ENCODE peak calls at places on chromosome 1, in nine cellular contexts. E is ascending aorta, Z is pancreas, G is heart right ventricle, O is bronchial epithelial cell, T is neural progenitor cell, L is GM12865, R is fibroblast of pulmonary artery, Y is colonic mucosa. I is an unnamed sample.

GRCh38 chr1:10962483-10962882 is 50.0 kb upstream of the TARDBP start:
- DNase-seq in E (no peak), Z (peak), G (no peak), O (no peak), T (no peak), L (no peak), R (no peak), Y (no peak), I (no peak)

GRCh38 chr1:82755671-82756070 is 954.9 kb downstream of the ADGRL2 start:
- DNase-seq in E (no peak), Z (no peak), G (no peak), O (no peak), T (no peak), L (no peak), R (no peak), Y (no peak), I (no peak)

GRCh38 chr1:88029142-88029541 is 654.9 kb upstream of the PKN2 start:
- DNase-seq in E (no peak), Z (no peak), G (no peak), O (no peak), T (peak), L (no peak), R (peak), Y (no peak), I (no peak)

GRCh38 chr1:1122078-1122811 is 6.4 kb upstream of the C1orf159 start:
- DNase-seq in E (peak), Z (peak), G (peak), O (peak), T (peak), L (peak), R (peak), Y (peak), I (no peak)

GRCh38 chr1:224784606-224785328 is 144.7 kb upstream of the DNAH14 start:
- DNase-seq in E (no peak), Z (no peak), G (no peak), O (peak), T (no peak), L (no peak), R (peak), Y (no peak), I (peak)

GRCh38 chr1:68221001-68221970 is 11.0 kb downstream of the WLS start:
- DNase-seq in E (no peak), Z (no peak), G (no peak), O (peak), T (no peak), L (no peak), R (no peak), Y (no peak), I (no peak)

GRCh38 chr1:30727796-30728195 is 4.4 kb upstream of the MATN1 start:
- DNase-seq in E (no peak), Z (no peak), G (no peak), O (peak), T (no peak), L (no peak), R (peak), Y (no peak), I (no peak)

GRCh38 chr1:11842154-11843041 is 5.2 kb downstream of the NPPA start:
- DNase-seq in E (no peak), Z (no peak), G (no peak), O (no peak), T (no peak), L (peak), R (peak), Y (peak), I (no peak)

GRCh38 chr1:184801503-184801902 is 46.8 kb upstream of the EDEM3 start:
- DNase-seq in E (no peak), Z (peak), G (no peak), O (peak), T (no peak), L (no peak), R (peak), Y (no peak), I (peak)

GRCh38 chr1:6163973-6164617 is 16.0 kb downstream of the CHD5 start:
- DNase-seq in E (no peak), Z (no peak), G (no peak), O (no peak), T (no peak), L (no peak), R (no peak), Y (no peak), I (no peak)

GRCh38 chr1:18578271-18578670 is 52.4 kb upstream of the PAX7 start:
- DNase-seq in E (no peak), Z (no peak), G (no peak), O (no peak), T (no peak), L (no peak), R (no peak), Y (no peak), I (no peak)

GRCh38 chr1:150508982-150509381 is 1.1 kb downstream of the ECM1 start:
- DNase-seq in E (no peak), Z (no peak), G (no peak), O (no peak), T (no peak), L (no peak), R (no peak), Y (no peak), I (no peak)

GRCh38 chr1:2559509-2560298 is 3.5 kb downstream of the TNFRSF14 start:
- DNase-seq in E (no peak), Z (no peak), G (no peak), O (no peak), T (no peak), L (no peak), R (no peak), Y (no peak), I (no peak)

GRCh38 chr1:86648255-86648654 is 56.1 kb upstream of the SH3GLB1 start:
- DNase-seq in E (no peak), Z (no peak), G (no peak), O (peak), T (no peak), L (no peak), R (peak), Y (no peak), I (no peak)

GRCh38 chr1:86472767-86473166 is 4.0 kb downstream of the CLCA1 start:
- DNase-seq in E (no peak), Z (no peak), G (no peak), O (no peak), T (no peak), L (peak), R (no peak), Y (no peak), I (no peak)

GRCh38 chr1:36768486-36769178 is 265.7 kb downstream of the GRIK3 start:
- DNase-seq in E (no peak), Z (no peak), G (no peak), O (no peak), T (no peak), L (no peak), R (no peak), Y (no peak), I (no peak)

GRCh38 chr1:206954616-206955342 is 8.5 kb upstream of the PIGR start:
- DNase-seq in E (no peak), Z (no peak), G (no peak), O (peak), T (no peak), L (no peak), R (no peak), Y (no peak), I (no peak)

GRCh38 chr1:37372740-37373139 is 101.6 kb upstream of the ZC3H12A start:
- DNase-seq in E (no peak), Z (no peak), G (no peak), O (no peak), T (no peak), L (no peak), R (no peak), Y (no peak), I (no peak)

GRCh38 chr1:202501281-202501680 is 152.8 kb downstream of the PPP1R12B start:
- DNase-seq in E (no peak), Z (no peak), G (no peak), O (peak), T (peak), L (peak), R (peak), Y (no peak), I (no peak)

GRCh38 chr1:106398391-106398790 is 658.1 kb upstream of the PRMT6 start:
- DNase-seq in E (no peak), Z (no peak), G (no peak), O (peak), T (no peak), L (no peak), R (no peak), Y (no peak), I (no peak)

GRCh38 chr1:8733463-8733862 is 84.0 kb downstream of the RERE start:
- DNase-seq in E (no peak), Z (no peak), G (no peak), O (peak), T (no peak), L (no peak), R (no peak), Y (no peak), I (no peak)

GRCh38 chr1:25135903-25136302 is 96.4 kb downstream of the SYF2 start:
- DNase-seq in E (no peak), Z (no peak), G (no peak), O (no peak), T (no peak), L (no peak), R (no peak), Y (no peak), I (no peak)

GRCh38 chr1:213014642-213015041 is 1.0 kb downstream of the ANGEL2 start:
- DNase-seq in E (no peak), Z (no peak), G (no peak), O (peak), T (peak), L (peak), R (peak), Y (peak), I (no peak)

GRCh38 chr1:162351443-162351842 is 25.2 kb downstream of the SPATA46 start:
- DNase-seq in E (no peak), Z (no peak), G (no peak), O (no peak), T (no peak), L (no peak), R (no peak), Y (no peak), I (no peak)

GRCh38 chr1:162353078-162353477 is 23.6 kb downstream of the SPATA46 start:
- DNase-seq in E (no peak), Z (no peak), G (no peak), O (no peak), T (no peak), L (no peak), R (no peak), Y (no peak), I (no peak)

GRCh38 chr1:162347281-162347680 is 29.4 kb downstream of the SPATA46 start:
- DNase-seq in E (no peak), Z (no peak), G (no peak), O (no peak), T (no peak), L (no peak), R (no peak), Y (no peak), I (no peak)

DNA sequence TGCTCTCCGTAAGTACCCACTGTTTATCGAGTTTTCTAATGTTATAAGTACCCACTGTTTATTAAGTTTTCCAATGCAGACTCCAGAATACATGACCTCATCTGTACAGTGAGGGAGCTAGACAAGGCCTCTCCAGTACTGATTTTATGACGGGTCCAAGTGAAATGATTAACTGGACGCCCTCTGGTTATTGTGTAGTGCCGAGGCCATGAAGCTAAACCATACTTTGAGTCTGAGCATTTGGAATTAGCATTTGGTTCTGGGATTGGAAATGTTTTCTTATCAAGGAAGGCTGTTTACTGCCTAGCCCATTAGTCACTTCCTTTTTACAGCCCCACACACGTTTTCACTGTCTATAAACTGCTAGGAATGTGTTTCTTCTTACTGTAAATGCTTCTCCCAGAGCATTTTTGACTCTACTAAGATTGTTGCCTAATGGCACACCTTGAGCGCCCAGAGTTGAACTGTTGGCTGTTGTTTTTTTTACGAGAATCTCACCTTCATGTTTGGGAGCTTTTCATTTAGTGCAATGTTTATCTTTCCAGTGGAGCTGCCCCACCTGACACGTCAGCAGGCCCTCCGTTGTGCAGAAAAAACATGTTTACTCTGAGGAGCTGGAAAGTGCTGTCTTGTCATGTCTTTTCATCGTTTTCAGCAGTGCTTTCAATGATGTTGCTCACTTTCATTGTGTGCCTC is 26.9 kb downstream of the SPATA46 start:
- DNase-seq in E (no peak), Z (no peak), G (no peak), O (peak), T (no peak), L (no peak), R (peak), Y (peak), I (no peak)
- TF ChIP-seq CTCF in E (no peak), Z (no peak), G (no peak), O (no peak), T (no peak), L (no peak), R (no peak), Y (no peak), I (no peak)

GRCh38 chr1:161121042-161121441 is 3.1 kb downstream of the NIT1 start:
- DNase-seq in E (no peak), Z (no peak), G (no peak), O (no peak), T (no peak), L (no peak), R (no peak), Y (no peak), I (no peak)
- H3K4me3 ChIP-seq in E (no peak), Z (no peak), G (no peak), O (no peak), T (no peak), L (no peak), R (no peak), Y (no peak), I (no peak)

GRCh38 chr1:43908858-43909257 is 24.7 kb upstream of the ARTN start:
- DNase-seq in E (no peak), Z (no peak), G (no peak), O (peak), T (no peak), L (no peak), R (no peak), Y (no peak), I (no peak)
- TF ChIP-seq CTCF in E (no peak), Z (no peak), G (no peak), O (peak), T (no peak), L (no peak), R (no peak), Y (no peak), I (no peak)

DNA sequence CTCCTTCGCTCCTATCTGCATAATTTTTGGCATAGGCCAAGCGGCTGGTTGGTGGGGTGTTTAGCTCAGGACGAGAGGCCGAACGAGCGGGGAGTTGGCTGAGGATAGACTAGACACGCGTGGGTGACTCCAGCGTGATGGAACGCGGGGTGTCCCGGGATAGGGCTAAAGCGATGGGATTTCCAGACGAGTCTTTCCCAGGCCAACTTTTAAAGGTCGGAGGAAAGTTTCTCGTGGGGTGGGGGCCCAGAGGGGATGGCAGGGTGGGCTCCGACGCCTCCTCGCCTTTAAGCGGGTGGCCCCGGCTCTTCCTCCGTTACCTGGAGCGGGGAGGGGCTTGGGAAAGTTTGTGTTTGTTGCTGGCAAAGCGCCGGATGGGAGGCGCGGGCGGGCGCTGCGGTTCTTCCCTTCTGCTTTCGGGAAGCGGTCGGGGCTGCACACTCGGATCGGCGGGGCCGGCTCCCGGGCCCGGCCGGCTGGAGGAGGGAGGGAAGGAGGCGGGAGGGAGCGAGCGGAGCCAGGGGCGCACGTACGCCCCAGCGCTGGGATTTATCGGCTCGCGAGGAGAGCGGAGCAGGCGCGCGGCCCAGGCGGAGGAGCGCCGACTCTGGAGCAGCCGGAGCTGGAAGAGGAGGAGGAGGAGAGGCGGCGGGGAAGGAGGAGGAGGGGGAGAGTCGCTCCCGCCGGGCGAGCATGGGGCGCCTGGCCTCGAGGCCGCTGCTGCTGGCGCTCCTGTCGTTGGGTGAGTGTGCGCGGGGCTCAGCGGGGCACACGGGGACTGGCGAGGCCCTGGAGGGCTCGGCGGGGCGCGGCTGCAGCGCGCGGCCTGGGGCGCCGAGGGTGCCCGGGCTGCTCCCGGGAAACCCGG is at the start of gene PTGFRN:
- DNase-seq in E (peak), Z (peak), G (peak), O (peak), T (peak), L (no peak), R (peak), Y (peak), I (no peak)
- H3K4me3 ChIP-seq in E (peak), Z (peak), G (peak), O (peak), T (peak), L (peak), R (peak), Y (peak), I (peak)

DNA sequence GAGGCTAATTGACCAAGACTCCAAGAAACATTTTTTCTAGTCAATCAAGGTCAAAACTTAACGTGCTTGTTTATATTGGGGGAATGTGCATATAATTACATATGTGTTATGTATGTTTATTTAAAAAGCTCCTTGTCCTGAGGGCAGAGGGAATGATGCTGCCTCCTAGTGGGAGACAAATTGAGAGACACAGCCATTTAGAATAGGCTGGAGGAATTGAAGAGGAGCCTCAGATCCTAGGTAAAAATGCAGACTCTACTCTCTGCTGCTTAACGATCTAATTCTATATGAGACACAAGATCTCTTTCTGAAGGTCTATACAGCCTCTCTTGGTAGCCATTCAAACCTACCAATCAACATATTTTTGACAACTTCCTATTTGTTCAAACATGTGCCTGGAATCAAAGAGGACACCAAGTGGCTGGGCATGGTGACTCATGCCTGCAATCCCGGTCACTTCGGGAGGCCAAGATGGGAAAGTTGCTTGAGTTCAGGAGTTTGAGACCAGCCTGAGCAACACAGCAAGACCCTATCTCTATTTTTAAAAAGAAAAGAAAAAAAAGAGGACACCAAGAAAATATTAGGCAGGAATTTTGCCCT is 136.6 kb upstream of the ZNF648 start:
- DNase-seq in E (no peak), Z (no peak), G (no peak), O (peak), T (no peak), L (peak), R (no peak), Y (no peak), I (no peak)
- TF ChIP-seq CTCF in E (no peak), Z (no peak), G (peak), O (peak), T (peak), L (peak), R (no peak), Y (peak), I (peak)

GRCh38 chr1:234558186-234558836 is 51.7 kb downstream of the IRF2BP2 start:
- DNase-seq in E (peak), Z (no peak), G (no peak), O (no peak), T (no peak), L (no peak), R (peak), Y (no peak), I (no peak)
- H3K4me3 ChIP-seq in E (no peak), Z (no peak), G (no peak), O (no peak), T (no peak), L (no peak), R (no peak), Y (no peak), I (no peak)

GRCh38 chr1:100249537-100250257 is at the start of gene DBT:
- DNase-seq in E (peak), Z (peak), G (peak), O (peak), T (peak), L (peak), R (peak), Y (peak), I (peak)
- TF ChIP-seq CTCF in E (no peak), Z (no peak), G (no peak), O (no peak), T (no peak), L (no peak), R (no peak), Y (no peak), I (no peak)

GRCh38 chr1:223133824-223134435 is 9.1 kb downstream of the TLR5 start:
- DNase-seq in E (peak), Z (peak), G (peak), O (peak), T (peak), L (peak), R (peak), Y (peak), I (peak)

GRCh38 chr1:223129229-223129851 is 13.7 kb downstream of the TLR5 start:
- DNase-seq in E (peak), Z (peak), G (peak), O (no peak), T (peak), L (peak), R (peak), Y (peak), I (no peak)

GRCh38 chr1:223135176-223135575 is 7.9 kb downstream of the TLR5 start:
- DNase-seq in E (peak), Z (no peak), G (peak), O (peak), T (no peak), L (no peak), R (peak), Y (peak), I (no peak)

GRCh38 chr1:223136086-223136485 is 7.0 kb downstream of the TLR5 start:
- DNase-seq in E (no peak), Z (no peak), G (no peak), O (no peak), T (peak), L (no peak), R (no peak), Y (no peak), I (no peak)

DNA sequence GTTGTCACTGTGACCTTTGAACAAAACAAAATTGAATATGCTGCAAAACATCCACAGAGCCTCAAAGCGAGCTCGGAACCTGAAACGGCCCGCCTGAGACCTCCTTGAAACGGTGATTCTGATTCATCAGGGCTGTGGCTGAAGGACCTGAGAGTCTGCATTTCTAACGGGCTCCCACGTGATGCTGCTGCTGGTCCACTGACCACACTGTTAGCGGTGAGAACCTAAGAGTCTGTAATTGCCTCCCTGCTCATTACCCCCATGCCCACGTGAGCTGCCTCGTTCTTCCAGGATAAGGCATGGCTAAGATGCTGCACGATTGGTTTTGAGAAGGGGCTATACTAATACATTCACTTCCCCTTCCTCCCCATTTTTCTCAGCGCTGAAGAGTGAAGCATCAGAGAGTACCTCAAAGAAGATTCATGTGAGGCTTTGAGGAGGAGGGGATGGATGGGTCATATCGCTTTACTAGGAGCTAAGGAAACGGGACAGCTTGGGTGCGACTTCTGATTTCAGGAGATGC is 9.7 kb downstream of the TLR5 start:
- DNase-seq in E (no peak), Z (no peak), G (no peak), O (no peak), T (no peak), L (no peak), R (no peak), Y (no peak), I (no peak)
- H3K4me3 ChIP-seq in E (peak), Z (peak), G (no peak), O (no peak), T (no peak), L (no peak), R (no peak), Y (no peak), I (peak)